ENCODE peak calls at places on chromosomes 2 and 18, in six cellular contexts. X, C, M, F, Q and O are unnamed samples.
A peak's percentile ranks its signal among the peaks of the same experiment; 100 is the strongest.

GRCh38 chr18:3305933-3306332 is 44.0 kb downstream of the MYL12B start:
- DNase-seq in X (no peak), C (peak; percentile 88), M (peak; percentile 78), F (no peak), Q (peak; percentile 73), O (no peak)

GRCh38 chr2:47984041-47984440 is 77.7 kb upstream of the FBXO11 start:
- DNase-seq in X (no peak), C (no peak), M (no peak), F (no peak), Q (no peak), O (no peak)

GRCh38 chr2:241891315-241891987 is 21.9 kb downstream of the RTP5 start:
- DNase-seq in X (no peak), C (no peak), M (no peak), F (no peak), Q (no peak), O (no peak)

GRCh38 chr2:85785027-85785822 is 31.4 kb downstream of the ATOH8 start:
- DNase-seq in X (no peak), C (peak; percentile 23), M (no peak), F (peak; percentile 53), Q (peak; percentile 58), O (peak; percentile 45)

GRCh38 chr18:45619062-45619825 is 4.0 kb downstream of the SLC14A2 start:
- DNase-seq in X (no peak), C (no peak), M (no peak), F (peak; percentile 72), Q (no peak), O (no peak)

GRCh38 chr2:159720676-159721075 is 8.4 kb downstream of the MARCHF7 start:
- DNase-seq in X (no peak), C (no peak), M (no peak), F (no peak), Q (no peak), O (no peak)

GRCh38 chr18:66495844-66496243 is 108.0 kb downstream of the CDH19 start:
- DNase-seq in X (no peak), C (no peak), M (peak; percentile 34), F (peak; percentile 36), Q (no peak), O (no peak)

GRCh38 chr2:156132941-156133340 is 199.6 kb downstream of the NR4A2 start:
- DNase-seq in X (no peak), C (no peak), M (no peak), F (no peak), Q (no peak), O (no peak)

GRCh38 chr18:77013777-77014525 is 118.6 kb downstream of the MBP start:
- DNase-seq in X (no peak), C (no peak), M (peak; percentile 49), F (peak; percentile 86), Q (peak; percentile 44), O (no peak)

GRCh38 chr2:122707224-122707824 is 951.9 kb downstream of the TSN start:
- DNase-seq in X (no peak), C (no peak), M (no peak), F (no peak), Q (no peak), O (no peak)

GRCh38 chr2:37344453-37345361 is at the start of gene QPCT:
- DNase-seq in X (peak; percentile 70), C (peak; percentile 44), M (peak; percentile 79), F (peak; percentile 66), Q (peak; percentile 31), O (peak; percentile 61)

GRCh38 chr2:119387381-119388129 is 20.8 kb downstream of the DBI start:
- DNase-seq in X (no peak), C (peak; percentile 20), M (peak; percentile 64), F (peak; percentile 81), Q (peak; percentile 31), O (peak; percentile 86)

GRCh38 chr18:37521500-37522465 is 43.8 kb downstream of the CELF4 start:
- DNase-seq in X (no peak), C (no peak), M (no peak), F (no peak), Q (no peak), O (no peak)

GRCh38 chr2:205235434-205235833 is 446.9 kb upstream of the NRP2 start:
- DNase-seq in X (no peak), C (no peak), M (no peak), F (no peak), Q (no peak), O (no peak)

GRCh38 chr2:172927381-172928357 is 148.0 kb upstream of the MAP3K20 start:
- DNase-seq in X (no peak), C (peak; percentile 88), M (peak; percentile 86), F (peak; percentile 46), Q (no peak), O (no peak)

GRCh38 chr2:191930205-191930604 is 83.3 kb upstream of the CAVIN2 start:
- DNase-seq in X (no peak), C (no peak), M (no peak), F (no peak), Q (no peak), O (no peak)

GRCh38 chr18:59140287-59140885 is 702 bp downstream of the SEC11C start:
- DNase-seq in X (peak; percentile 32), C (peak; percentile 51), M (peak; percentile 39), F (peak; percentile 29), Q (no peak), O (peak; percentile 17)

GRCh38 chr2:80589070-80589469 is 284.5 kb upstream of the LRRTM1 start:
- DNase-seq in X (no peak), C (no peak), M (no peak), F (no peak), Q (no peak), O (no peak)

GRCh38 chr2:12417811-12418210 is 298.9 kb upstream of the TRIB2 start:
- DNase-seq in X (no peak), C (no peak), M (no peak), F (no peak), Q (no peak), O (no peak)

GRCh38 chr2:238644095-238645081 is 203.5 kb upstream of the TWIST2 start:
- DNase-seq in X (no peak), C (peak; percentile 86), M (peak; percentile 74), F (no peak), Q (no peak), O (no peak)

GRCh38 chr2:200225943-200226342 is 80.5 kb upstream of the SPATS2L start:
- DNase-seq in X (no peak), C (peak; percentile 28), M (no peak), F (no peak), Q (peak; percentile 16), O (no peak)

GRCh38 chr2:74845217-74845751 is 11.4 kb downstream of the HK2 start:
- DNase-seq in X (peak; percentile 28), C (peak; percentile 94), M (peak; percentile 95), F (peak; percentile 84), Q (peak; percentile 37), O (peak; percentile 92)

GRCh38 chr2:218658671-218659257 is 659 bp downstream of the ZNF142 start:
- DNase-seq in X (peak; percentile 65), C (peak; percentile 38), M (peak; percentile 20), F (no peak), Q (no peak), O (no peak)

GRCh38 chr2:131009713-131010475 is 83.4 kb downstream of the FAM168B start:
- DNase-seq in X (no peak), C (no peak), M (no peak), F (no peak), Q (no peak), O (no peak)

GRCh38 chr2:149329470-149330126 is 789 bp upstream of the LYPD6 start:
- DNase-seq in X (no peak), C (peak; percentile 7), M (peak; percentile 27), F (peak; percentile 47), Q (no peak), O (no peak)

GRCh38 chr18:22485808-22486244 is 68.1 kb upstream of the CTAGE1 start:
- DNase-seq in X (no peak), C (no peak), M (no peak), F (no peak), Q (no peak), O (no peak)

GRCh38 chr2:33107690-33108482 is 161.1 kb downstream of the LTBP1 start:
- DNase-seq in X (no peak), C (peak; percentile 37), M (no peak), F (no peak), Q (no peak), O (no peak)

GRCh38 chr2:221100467-221101089 is 471.5 kb downstream of the EPHA4 start:
- DNase-seq in X (no peak), C (no peak), M (no peak), F (no peak), Q (no peak), O (no peak)

GRCh38 chr18:11883153-11883552 is 25.0 kb downstream of the MPPE1 start:
- DNase-seq in X (no peak), C (peak; percentile 41), M (no peak), F (no peak), Q (no peak), O (no peak)

GRCh38 chr2:233544079-233544690 is 22.4 kb downstream of the USP40 start:
- DNase-seq in X (no peak), C (no peak), M (peak; percentile 38), F (no peak), Q (no peak), O (no peak)
- TF ChIP-seq POLR2A in X (no peak), C (no peak), M (no peak), F (no peak), Q (no peak), O (no peak)

GRCh38 chr2:60585276-60585675 is 31.8 kb upstream of the BCL11A start:
- DNase-seq in X (no peak), C (no peak), M (no peak), F (no peak), Q (no peak), O (no peak)

GRCh38 chr2:60583604-60584003 is 30.1 kb upstream of the BCL11A start:
- DNase-seq in X (no peak), C (no peak), M (no peak), F (no peak), Q (no peak), O (no peak)

GRCh38 chr2:60586081-60586480 is 32.6 kb upstream of the BCL11A start:
- DNase-seq in X (no peak), C (no peak), M (no peak), F (no peak), Q (no peak), O (no peak)

GRCh38 chr2:60577884-60578283 is 24.4 kb upstream of the BCL11A start:
- DNase-seq in X (no peak), C (no peak), M (no peak), F (no peak), Q (no peak), O (no peak)

GRCh38 chr2:60581461-60582282 is 28.2 kb upstream of the BCL11A start:
- DNase-seq in X (peak; percentile 63), C (peak; percentile 27), M (peak; percentile 68), F (peak; percentile 56), Q (peak; percentile 16), O (peak; percentile 64)
- H3K27me3 ChIP-seq in X (no peaks in the 10 kb centered on the region), C (peaks cover 12% of the 10 kb centered on the region), M (peaks cover 8% of the 10 kb centered on the region), F (no peaks in the 10 kb centered on the region), Q (no peaks in the 10 kb centered on the region), O (no peaks in the 10 kb centered on the region)

GRCh38 chr2:29115797-29116781 is 874 bp downstream of the CLIP4 start:
- DNase-seq in X (peak; percentile 86), C (peak; percentile 85), M (peak; percentile 57), F (peak; percentile 54), Q (peak; percentile 72), O (peak; percentile 68)
- TF ChIP-seq POLR2A in X (no peak), C (peak; percentile 63), M (no peak), F (no peak), Q (peak; percentile 43), O (peak; percentile 12)

DNA sequence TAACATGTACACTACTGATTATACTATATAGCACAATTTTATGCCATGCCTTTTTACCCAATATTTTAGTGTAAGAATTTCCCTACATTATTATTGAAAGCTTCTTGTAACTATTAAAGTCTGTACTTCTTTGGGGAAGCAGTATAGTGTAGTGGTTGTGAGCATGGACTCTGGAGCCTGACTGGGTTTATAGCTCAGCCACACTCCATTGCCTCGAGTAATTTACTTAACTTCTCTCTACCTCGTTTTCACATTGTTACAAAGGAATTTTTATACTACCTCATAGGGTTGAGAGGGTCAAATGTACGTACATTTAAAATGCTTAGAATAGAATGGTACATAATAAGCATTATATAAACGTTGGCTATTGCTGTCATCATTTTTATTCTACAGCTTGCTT is 139.2 kb downstream of the UBR3 start:
- DNase-seq in X (no peak), C (no peak), M (no peak), F (no peak), Q (no peak), O (no peak)
- H3K27me3 ChIP-seq in X (no peaks in the 10 kb centered on the region), C (no peaks in the 10 kb centered on the region), M (no peaks in the 10 kb centered on the region), F (no peaks in the 10 kb centered on the region), Q (no peaks in the 10 kb centered on the region), O (no peaks in the 10 kb centered on the region)